ENCODE peak calls at places on chromosomes 2 and 18, in seven cellular contexts. W, B, S, O, F, C and R are unnamed samples.

GRCh38 chr2:37641582-37642111 is 29.8 kb downstream of the CDC42EP3 start:
- DNase-seq in O (no peak), F (no peak), S (peak), B (peak), C (no peak), W (no peak), R (no peak)

GRCh38 chr2:150681120-150681796 is 193.8 kb upstream of the RND3 start:
- DNase-seq in O (no peak), W (no peak), C (peak), B (peak), S (peak), F (no peak), R (no peak)

GRCh38 chr2:191950132-191950885 is 103.4 kb upstream of the CAVIN2 start:
- DNase-seq in C (no peak), F (peak), O (no peak), B (peak), S (peak), W (no peak), R (no peak)

GRCh38 chr2:20226152-20226545 is 1.2 kb upstream of the SDC1 start:
- DNase-seq in W (no peak), F (no peak), O (no peak), B (no peak), S (no peak), C (no peak), R (no peak)

GRCh38 chr2:237561221-237561620 is 5.2 kb upstream of the PRLH start:
- DNase-seq in O (no peak), S (no peak), B (no peak), F (no peak), C (no peak), W (no peak), R (no peak)

GRCh38 chr18:36196239-36196995 is 9.1 kb downstream of the MOCOS start:
- DNase-seq in B (no peak), W (no peak), F (no peak), O (no peak), C (no peak), S (no peak), R (no peak)

GRCh38 chr2:96906719-96907404 is 37.0 kb upstream of the SEMA4C start:
- DNase-seq in F (peak), O (no peak), B (peak), C (peak), S (no peak), W (peak), R (no peak)

GRCh38 chr2:175786705-175787104 is 215.4 kb downstream of the LNPK start:
- DNase-seq in C (no peak), W (no peak), B (no peak), S (no peak), O (no peak), F (no peak), R (no peak)

GRCh38 chr2:220556658-220557057 is 929.2 kb downstream of the SLC4A3 start:
- DNase-seq in B (peak), C (no peak), W (no peak), F (no peak), O (no peak), S (peak), R (no peak)

GRCh38 chr2:224778474-224778877 is 62.3 kb upstream of the CCDC195 start:
- DNase-seq in S (peak), W (peak), C (peak), F (peak), B (peak), O (peak), R (peak)

GRCh38 chr2:221285156-221285555 is 286.9 kb downstream of the EPHA4 start:
- DNase-seq in W (no peak), S (no peak), B (peak), O (no peak), C (no peak), F (no peak), R (no peak)

GRCh38 chr2:156399224-156399949 is 36.8 kb upstream of the GPD2 start:
- DNase-seq in S (peak), B (peak), F (peak), C (peak), O (no peak), W (no peak), R (no peak)

GRCh38 chr2:200498316-200498715 is 11.6 kb downstream of the KCTD18 start:
- DNase-seq in F (no peak), C (no peak), O (no peak), W (no peak), B (peak), S (no peak), R (no peak)

GRCh38 chr2:148402786-148403185 is 241.8 kb upstream of the EPC2 start:
- DNase-seq in F (no peak), W (no peak), O (no peak), C (no peak), S (no peak), B (no peak), R (no peak)

GRCh38 chr2:74525717-74526648 is at the start of gene DQX1:
- DNase-seq in O (no peak), C (peak), S (peak), B (peak), F (peak), W (peak), R (peak)

GRCh38 chr18:5058768-5059539 is 138.1 kb downstream of the AKAIN1 start:
- DNase-seq in F (no peak), W (no peak), O (no peak), C (no peak), B (peak), S (no peak), R (peak)

GRCh38 chr2:65388051-65388531 is 44.3 kb downstream of the SPRED2 start:
- DNase-seq in B (no peak), W (no peak), C (no peak), S (no peak), F (no peak), O (no peak), R (no peak)

GRCh38 chr18:80159713-80160636 is 50.9 kb downstream of the ADNP2 start:
- DNase-seq in F (peak), B (peak), S (no peak), O (no peak), C (no peak), W (no peak), R (no peak)

GRCh38 chr18:26230497-26230896 is 4.3 kb downstream of the TAF4B start:
- DNase-seq in F (no peak), W (no peak), C (no peak), S (no peak), O (no peak), B (no peak), R (no peak)

GRCh38 chr2:128347701-128348504 is 29.2 kb upstream of the HS6ST1 start:
- DNase-seq in C (peak), W (peak), O (no peak), S (peak), F (no peak), B (peak), R (no peak)

GRCh38 chr2:72744049-72744448 is 81.8 kb downstream of the EXOC6B start:
- DNase-seq in B (peak), F (no peak), O (no peak), W (no peak), S (peak), C (no peak), R (no peak)

GRCh38 chr2:116489292-116489691 is 1325.2 kb upstream of the DDX18 start:
- DNase-seq in C (no peak), S (no peak), F (no peak), W (no peak), O (no peak), B (no peak), R (no peak)

GRCh38 chr2:160477032-160477431 is 16.6 kb downstream of the RBMS1 start:
- DNase-seq in S (no peak), C (no peak), W (no peak), O (no peak), F (no peak), B (no peak), R (no peak)

GRCh38 chr2:138777996-138778395 is 2.2 kb downstream of the NXPH2 start:
- DNase-seq in C (peak), B (no peak), S (peak), O (no peak), F (peak), W (peak), R (no peak)

GRCh38 chr2:24721470-24721869 is 71.7 kb downstream of the PTRHD1 start:
- DNase-seq in S (peak), B (peak), C (peak), O (no peak), F (no peak), W (peak), R (no peak)

GRCh38 chr18:3450358-3451107 is 561 bp downstream of the TGIF1 start:
- DNase-seq in F (no peak), B (peak), S (peak), C (peak), O (no peak), W (peak), R (peak)

GRCh38 chr2:70596739-70597138 is 43.1 kb upstream of the TGFA start:
- DNase-seq in O (peak), F (no peak), B (peak), W (no peak), S (peak), C (no peak), R (no peak)

GRCh38 chr2:137921062-137921461 is 43.2 kb upstream of the HNMT start:
- DNase-seq in C (no peak), S (no peak), B (no peak), W (no peak), F (no peak), O (no peak), R (no peak)

DNA sequence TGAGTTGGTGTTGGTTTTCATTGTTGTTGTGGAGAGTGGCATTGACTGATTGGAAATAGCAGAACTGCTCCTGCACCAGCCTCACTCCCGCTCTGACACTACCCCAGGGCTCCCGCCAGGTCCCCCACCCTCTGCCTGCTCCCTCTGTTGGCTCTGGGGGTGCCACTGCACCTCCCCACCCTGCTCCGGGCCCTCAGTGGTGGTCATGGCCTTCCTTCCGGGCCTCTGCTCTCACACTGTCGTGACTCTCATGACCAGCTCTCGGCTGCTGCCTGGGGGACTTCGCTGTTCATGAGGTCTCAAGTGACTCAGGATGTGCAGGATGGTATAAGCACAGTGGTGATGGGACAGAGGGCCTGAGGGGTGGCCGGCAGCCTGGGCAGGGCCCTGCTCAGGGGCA is 113.2 kb downstream of the MARCHF4 start:
- DNase-seq in B (no peak), F (no peak), O (no peak), W (no peak), C (no peak), S (no peak), R (no peak)
- H3K4me2 ChIP-seq in B (no peak), F (no peak), O (no peak), W (no peak), C (no peak), S (no peak), R (no peak)

GRCh38 chr2:45649855-45650806 is 1.3 kb upstream of the PRKCE start:
- DNase-seq in O (no peak), F (peak), C (peak), S (peak), W (peak), B (peak), R (peak)

GRCh38 chr2:45651415-45652089 is at the start of gene PRKCE:
- DNase-seq in C (peak), B (peak), O (no peak), F (peak), S (peak), W (peak), R (peak)

GRCh38 chr2:45647986-45648520 is 3.4 kb upstream of the PRKCE start:
- DNase-seq in B (peak), C (no peak), F (no peak), O (no peak), S (no peak), W (no peak), R (no peak)

GRCh38 chr2:45650851-45651414 is 542 bp upstream of the PRKCE start:
- DNase-seq in S (peak), O (peak), C (peak), F (peak), B (peak), W (peak), R (peak)

GRCh38 chr2:45649457-45649854 is 2.0 kb upstream of the PRKCE start:
- DNase-seq in W (peak), O (no peak), B (peak), S (peak), C (peak), F (no peak), R (peak)
- H3K4me3 ChIP-seq in W (peak), O (peak), B (peak), S (peak), C (peak), F (peak), R (peak)

GRCh38 chr2:30475542-30475941 is 28.5 kb downstream of the LCLAT1 start:
- DNase-seq in B (peak), F (no peak), S (no peak), C (no peak), W (no peak), O (no peak), R (no peak)
- TF ChIP-seq EZH2phosphoT487 in B (no peak), F (no peak), S (no peak), C (no peak), W (no peak), O (no peak), R (no peak)

GRCh38 chr2:202066850-202067249 is 6.2 kb upstream of the KIAA2012 start:
- DNase-seq in S (no peak), F (no peak), C (no peak), O (no peak), B (no peak), W (no peak), R (no peak)

GRCh38 chr2:202064881-202065230 is 8.2 kb upstream of the KIAA2012 start:
- DNase-seq in C (no peak), B (no peak), F (no peak), W (no peak), S (no peak), O (no peak), R (no peak)

GRCh38 chr2:202064206-202064880 is 8.7 kb upstream of the KIAA2012 start:
- DNase-seq in C (peak), W (peak), B (peak), F (peak), S (peak), O (no peak), R (no peak)

GRCh38 chr2:202069189-202070050 is 3.6 kb upstream of the KIAA2012 start:
- DNase-seq in W (no peak), F (no peak), C (peak), O (no peak), B (no peak), S (peak), R (no peak)

DNA sequence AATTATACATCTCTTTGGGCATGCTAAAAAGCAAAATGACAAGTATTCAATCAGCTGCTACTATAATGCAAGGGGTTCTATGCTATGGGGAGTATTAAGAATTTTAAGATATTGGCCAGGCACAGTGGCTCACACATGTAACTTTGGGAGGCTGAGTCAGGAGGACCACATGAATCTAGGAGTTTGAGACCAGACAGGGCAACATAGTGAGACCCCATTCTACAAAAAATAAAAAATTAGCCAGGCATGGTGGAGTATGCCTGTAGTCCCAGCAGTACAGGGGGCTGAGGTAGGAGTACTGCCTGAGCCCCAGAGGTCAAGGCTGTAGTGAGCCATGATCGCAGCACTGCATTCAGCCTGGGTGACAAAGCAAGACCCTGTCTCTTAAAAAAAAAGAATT is 5.5 kb upstream of the KIAA2012 start:
- DNase-seq in F (no peak), C (no peak), S (no peak), O (no peak), B (no peak), W (no peak), R (no peak)
- H3K4me2 ChIP-seq in F (no peak), C (no peak), S (no peak), O (no peak), B (no peak), W (no peak), R (no peak)

GRCh38 chr18:13338318-13338717 is 119.8 kb downstream of the LDLRAD4 start:
- DNase-seq in C (no peak), F (no peak), W (no peak), S (no peak), B (no peak), O (no peak), R (no peak)
- H3K4me3 ChIP-seq in C (no peak), F (no peak), W (no peak), S (no peak), B (no peak), O (no peak), R (no peak)

GRCh38 chr2:10626837-10627236 is 62.9 kb downstream of the NOL10 start:
- DNase-seq in F (no peak), S (no peak), C (no peak), B (no peak), W (no peak), O (no peak), R (no peak)
- TF ChIP-seq EZH2phosphoT487 in F (no peak), S (no peak), C (no peak), B (no peak), W (no peak), O (no peak), R (no peak)

GRCh38 chr18:74590606-74591005 is 7.1 kb upstream of the ZNF407 start:
- DNase-seq in F (no peak), W (no peak), O (no peak), S (no peak), B (no peak), C (no peak), R (no peak)

GRCh38 chr18:74598350-74599001 is 806 bp downstream of the ZNF407 start:
- DNase-seq in B (peak), S (peak), O (peak), C (peak), W (peak), F (peak), R (peak)

GRCh38 chr18:74596959-74597661 is 560 bp upstream of the ZNF407 start:
- DNase-seq in F (peak), C (peak), O (no peak), B (peak), S (no peak), W (peak), R (peak)

GRCh38 chr18:74597662-74598349 is at the start of gene ZNF407:
- DNase-seq in B (peak), S (peak), W (peak), C (peak), O (peak), F (peak), R (peak)

DNA sequence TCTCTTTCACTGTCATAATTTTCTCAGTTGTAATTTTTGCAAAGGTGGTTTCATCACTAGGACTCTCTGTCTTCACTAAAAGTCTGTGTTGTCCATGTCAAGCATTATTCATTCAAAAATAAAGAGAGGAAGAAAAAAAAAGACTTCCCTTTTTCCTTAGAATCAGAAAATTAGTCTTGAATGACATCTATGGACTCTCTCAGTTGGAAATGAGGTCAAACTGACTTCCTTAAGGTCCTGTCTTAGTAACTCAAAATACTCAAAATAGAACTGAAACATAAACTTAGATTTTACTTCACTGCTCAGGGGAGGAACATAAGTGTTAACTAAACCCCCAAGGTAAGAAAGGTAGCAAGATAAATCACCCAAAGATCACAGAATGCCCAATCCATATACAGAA is 2.2 kb upstream of the ZNF407 start:
- DNase-seq in S (no peak), F (no peak), W (no peak), O (no peak), B (no peak), C (no peak), R (no peak)
- H3K4me2 ChIP-seq in S (peak), F (peak), W (peak), O (peak), B (peak), C (peak), R (peak)

DNA sequence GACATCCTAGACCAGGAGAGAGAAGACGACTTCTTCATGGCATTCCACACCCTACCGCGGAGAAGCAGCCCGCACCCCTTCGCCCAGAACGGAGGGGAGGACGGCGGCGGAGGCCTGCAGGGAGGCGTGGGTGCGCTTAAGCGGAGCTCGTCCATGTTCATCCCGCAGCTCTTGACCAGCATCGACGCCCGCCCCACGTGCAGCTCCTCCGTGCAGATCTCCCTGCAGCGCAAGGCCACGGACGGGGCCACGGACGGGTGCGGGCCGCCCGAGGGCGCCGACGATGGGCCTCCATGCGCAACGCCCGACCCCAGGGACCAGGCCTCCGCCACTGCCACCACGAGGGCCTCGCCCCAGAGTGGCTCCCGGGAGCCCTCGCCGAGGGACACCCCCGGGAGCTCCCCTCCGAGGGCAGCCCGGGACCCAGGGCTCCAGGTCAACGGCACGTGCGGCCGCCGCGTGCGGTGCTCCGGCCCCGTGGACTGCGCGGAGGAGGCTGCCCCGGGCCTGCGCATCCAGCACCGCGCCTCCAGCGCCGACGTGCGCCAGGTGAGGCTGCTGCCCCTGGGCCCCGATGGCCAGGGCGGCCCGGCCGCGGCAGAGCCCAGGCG is 211.8 kb downstream of the NEDD4L start:
- DNase-seq in O (no peak), S (no peak), F (no peak), B (no peak), C (no peak), W (no peak), R (no peak)
- H3K4me3 ChIP-seq in O (no peak), S (no peak), F (no peak), B (no peak), C (no peak), W (no peak), R (no peak)